ENCODE peak calls at places on chromosome X, in eight cellular contexts. H, N, R, J, S, Y, X and U are unnamed samples.

GRCh38 chrX:45851434-45851991 is 650.8 kb upstream of the DIPK2B start:
- DNase-seq in H (peak; percentile 57), N (peak; percentile 51), R (peak; percentile 30), J (no peak), S (no peak), Y (no peak), X (peak; percentile 59), U (peak; percentile 59)

GRCh38 chrX:103343105-103343504 is 13.1 kb downstream of the TCEAL7 start:
- DNase-seq in H (no peak), N (peak; percentile 28), R (peak; percentile 13), J (peak; percentile 1), S (no peak), Y (no peak), X (peak; percentile 50), U (no peak)

GRCh38 chrX:20412871-20413486 is 146.3 kb upstream of the RPS6KA3 start:
- DNase-seq in H (no peak), N (no peak), R (no peak), J (peak; percentile 54), S (no peak), Y (no peak), X (no peak), U (no peak)

GRCh38 chrX:15737188-15737956 is 698 bp upstream of the CA5B start:
- DNase-seq in H (no peak), N (no peak), R (no peak), J (no peak), S (no peak), Y (no peak), X (peak; percentile 1), U (no peak)

GRCh38 chrX:311156-312129 is 7.2 kb downstream of the GTPBP6 start:
- DNase-seq in H (no peak), N (no peak), R (no peak), J (no peak), S (no peak), Y (peak; percentile 74), X (no peak), U (no peak)

GRCh38 chrX:21412029-21412428 is 37.8 kb downstream of the CNKSR2 start:
- DNase-seq in H (no peak), N (no peak), R (no peak), J (no peak), S (no peak), Y (no peak), X (no peak), U (no peak)

GRCh38 chrX:155694649-155695048 is 81.9 kb upstream of the TMLHE start:
- DNase-seq in H (no peak), N (no peak), R (no peak), J (no peak), S (no peak), Y (no peak), X (no peak), U (no peak)

GRCh38 chrX:16836371-16836770 is 33.8 kb downstream of the RBBP7 start:
- DNase-seq in H (no peak), N (peak; percentile 9), R (peak; percentile 7), J (no peak), S (no peak), Y (no peak), X (peak; percentile 51), U (no peak)

GRCh38 chrX:30939928-30940327 is 50.9 kb upstream of the TAB3 start:
- DNase-seq in H (no peak), N (no peak), R (no peak), J (no peak), S (no peak), Y (no peak), X (no peak), U (no peak)

GRCh38 chrX:30039768-30040167 is 175.6 kb upstream of the MAGEB2 start:
- DNase-seq in H (no peak), N (no peak), R (no peak), J (no peak), S (no peak), Y (no peak), X (no peak), U (no peak)

GRCh38 chrX:30570505-30570904 is 7.1 kb downstream of the TASL start:
- DNase-seq in H (no peak), N (peak; percentile 45), R (peak; percentile 29), J (no peak), S (no peak), Y (no peak), X (peak; percentile 2), U (no peak)

GRCh38 chrX:150898343-150899190 is at the start of gene CD99L2:
- DNase-seq in H (peak; percentile 53), N (peak; percentile 92), R (peak; percentile 75), J (peak; percentile 43), S (peak; percentile 84), Y (peak; percentile 87), X (peak; percentile 79), U (no peak)

GRCh38 chrX:119382606-119383005 is 16.5 kb upstream of the SLC25A43 start:
- DNase-seq in H (no peak), N (no peak), R (no peak), J (no peak), S (no peak), Y (no peak), X (no peak), U (no peak)

GRCh38 chrX:34521563-34521962 is 135.5 kb downstream of the TMEM47 start:
- DNase-seq in H (no peak), N (no peak), R (no peak), J (no peak), S (no peak), Y (no peak), X (peak; percentile 14), U (peak; percentile 23)

GRCh38 chrX:151692825-151693224 is 2.4 kb upstream of the PRRG3 start:
- DNase-seq in H (no peak), N (no peak), R (no peak), J (no peak), S (no peak), Y (no peak), X (no peak), U (no peak)

GRCh38 chrX:72121381-72121780 is 10.3 kb downstream of the RTL5 start:
- DNase-seq in H (no peak), N (peak; percentile 72), R (no peak), J (peak; percentile 75), S (no peak), Y (no peak), X (peak; percentile 37), U (no peak)

GRCh38 chrX:63513825-63514574 is 162.9 kb upstream of the SPIN4 start:
- DNase-seq in H (no peak), N (no peak), R (no peak), J (no peak), S (no peak), Y (no peak), X (no peak), U (no peak)

GRCh38 chrX:2829066-2829430 is 318 bp downstream of the GYG2 start:
- DNase-seq in H (no peak), N (no peak), R (no peak), J (no peak), S (no peak), Y (no peak), X (no peak), U (no peak)

GRCh38 chrX:148049441-148049840 is 68.3 kb downstream of the FMR1NB start:
- DNase-seq in H (no peak), N (peak; percentile 26), R (no peak), J (peak; percentile 24), S (no peak), Y (no peak), X (peak; percentile 33), U (no peak)